ENCODE peak calls at places on chromosomes 2 and 18, in ten cellular contexts. One of them, this sample, is unnamed.

GRCh38 chr2:217928324-217929293 is 74.2 kb downstream of the TNS1 start:
- DNase-seq in activated naive CD4-positive, alpha-beta T cell: no peak
- DNase-seq in stimulated activated CD4-positive, alpha-beta T cell treated with anti-CD3 and anti-CD28 coated beads, Interleukin-1b, Interleukin-23, amount 100 ng/mL, for 24 hours: no peak
- DNase-seq in ACHN: no peak
- DNase-seq in IMR-90: no peak
- DNase-seq in activated CD4-positive, CD25-positive, alpha-beta regulatory T cell treated with anti-CD3 and anti-CD28 coated beads, Interleukin-2, amount 50 U/mL, for 72 hours: no peak
- DNase-seq in SW 1271: no peak
- DNase-seq in retina: no peak
- DNase-seq in colonic mucosa: no peak
- DNase-seq in COR-L47: no peak
- DNase-seq in this sample: no peak

GRCh38 chr18:3605562-3606443 is 155.8 kb downstream of the TGIF1 start:
- DNase-seq in activated naive CD4-positive, alpha-beta T cell: no peak
- DNase-seq in stimulated activated CD4-positive, alpha-beta T cell treated with anti-CD3 and anti-CD28 coated beads, Interleukin-1b, Interleukin-23, amount 100 ng/mL, for 24 hours: no peak
- DNase-seq in ACHN: peak; percentile 44
- DNase-seq in IMR-90: peak; percentile 62
- DNase-seq in activated CD4-positive, CD25-positive, alpha-beta regulatory T cell treated with anti-CD3 and anti-CD28 coated beads, Interleukin-2, amount 50 U/mL, for 72 hours: no peak
- DNase-seq in SW 1271: no peak
- DNase-seq in retina: peak; percentile 7
- DNase-seq in colonic mucosa: no peak
- DNase-seq in COR-L47: no peak
- DNase-seq in this sample: peak; percentile 33

GRCh38 chr2:186459009-186459408 is 27.1 kb upstream of the ZC3H15 start:
- DNase-seq in activated naive CD4-positive, alpha-beta T cell: no peak
- DNase-seq in stimulated activated CD4-positive, alpha-beta T cell treated with anti-CD3 and anti-CD28 coated beads, Interleukin-1b, Interleukin-23, amount 100 ng/mL, for 24 hours: no peak
- DNase-seq in ACHN: peak; percentile 43
- DNase-seq in IMR-90: peak; percentile 28
- DNase-seq in activated CD4-positive, CD25-positive, alpha-beta regulatory T cell treated with anti-CD3 and anti-CD28 coated beads, Interleukin-2, amount 50 U/mL, for 72 hours: no peak
- DNase-seq in SW 1271: no peak
- DNase-seq in retina: peak; percentile 7
- DNase-seq in colonic mucosa: no peak
- DNase-seq in COR-L47: peak; percentile 69
- DNase-seq in this sample: peak; percentile 35

GRCh38 chr2:220835563-220835962 is 736.5 kb downstream of the EPHA4 start:
- DNase-seq in activated naive CD4-positive, alpha-beta T cell: no peak
- DNase-seq in stimulated activated CD4-positive, alpha-beta T cell treated with anti-CD3 and anti-CD28 coated beads, Interleukin-1b, Interleukin-23, amount 100 ng/mL, for 24 hours: no peak
- DNase-seq in ACHN: no peak
- DNase-seq in IMR-90: peak; percentile 72
- DNase-seq in activated CD4-positive, CD25-positive, alpha-beta regulatory T cell treated with anti-CD3 and anti-CD28 coated beads, Interleukin-2, amount 50 U/mL, for 72 hours: no peak
- DNase-seq in SW 1271: no peak
- DNase-seq in retina: no peak
- DNase-seq in colonic mucosa: no peak
- DNase-seq in COR-L47: no peak
- DNase-seq in this sample: no peak

GRCh38 chr18:944440-944839 is 39.8 kb downstream of the ADCYAP1 start:
- DNase-seq in activated naive CD4-positive, alpha-beta T cell: no peak
- DNase-seq in stimulated activated CD4-positive, alpha-beta T cell treated with anti-CD3 and anti-CD28 coated beads, Interleukin-1b, Interleukin-23, amount 100 ng/mL, for 24 hours: no peak
- DNase-seq in ACHN: peak; percentile 68
- DNase-seq in IMR-90: peak; percentile 3
- DNase-seq in activated CD4-positive, CD25-positive, alpha-beta regulatory T cell treated with anti-CD3 and anti-CD28 coated beads, Interleukin-2, amount 50 U/mL, for 72 hours: no peak
- DNase-seq in SW 1271: no peak
- DNase-seq in retina: no peak
- DNase-seq in colonic mucosa: no peak
- DNase-seq in COR-L47: no peak
- DNase-seq in this sample: no peak

GRCh38 chr18:2148823-2149222 is 422.5 kb downstream of the METTL4 start:
- DNase-seq in activated naive CD4-positive, alpha-beta T cell: no peak
- DNase-seq in stimulated activated CD4-positive, alpha-beta T cell treated with anti-CD3 and anti-CD28 coated beads, Interleukin-1b, Interleukin-23, amount 100 ng/mL, for 24 hours: no peak
- DNase-seq in ACHN: no peak
- DNase-seq in IMR-90: no peak
- DNase-seq in activated CD4-positive, CD25-positive, alpha-beta regulatory T cell treated with anti-CD3 and anti-CD28 coated beads, Interleukin-2, amount 50 U/mL, for 72 hours: no peak
- DNase-seq in SW 1271: no peak
- DNase-seq in retina: no peak
- DNase-seq in colonic mucosa: no peak
- DNase-seq in COR-L47: no peak
- DNase-seq in this sample: no peak

GRCh38 chr2:108607706-108608301 is 73.5 kb downstream of the LIMS1 start:
- DNase-seq in activated naive CD4-positive, alpha-beta T cell: no peak
- DNase-seq in stimulated activated CD4-positive, alpha-beta T cell treated with anti-CD3 and anti-CD28 coated beads, Interleukin-1b, Interleukin-23, amount 100 ng/mL, for 24 hours: no peak
- DNase-seq in ACHN: peak; percentile 68
- DNase-seq in IMR-90: peak; percentile 59
- DNase-seq in activated CD4-positive, CD25-positive, alpha-beta regulatory T cell treated with anti-CD3 and anti-CD28 coated beads, Interleukin-2, amount 50 U/mL, for 72 hours: no peak
- DNase-seq in SW 1271: no peak
- DNase-seq in retina: no peak
- DNase-seq in colonic mucosa: no peak
- DNase-seq in COR-L47: peak; percentile 50
- DNase-seq in this sample: peak; percentile 74

GRCh38 chr18:6326566-6326965 is 88.1 kb downstream of the L3MBTL4 start:
- DNase-seq in activated naive CD4-positive, alpha-beta T cell: no peak
- DNase-seq in stimulated activated CD4-positive, alpha-beta T cell treated with anti-CD3 and anti-CD28 coated beads, Interleukin-1b, Interleukin-23, amount 100 ng/mL, for 24 hours: no peak
- DNase-seq in ACHN: no peak
- DNase-seq in IMR-90: no peak
- DNase-seq in activated CD4-positive, CD25-positive, alpha-beta regulatory T cell treated with anti-CD3 and anti-CD28 coated beads, Interleukin-2, amount 50 U/mL, for 72 hours: no peak
- DNase-seq in SW 1271: no peak
- DNase-seq in retina: no peak
- DNase-seq in colonic mucosa: no peak
- DNase-seq in COR-L47: no peak
- DNase-seq in this sample: no peak

GRCh38 chr2:10924859-10925258 is 13.1 kb downstream of the KCNF1 start:
- DNase-seq in activated naive CD4-positive, alpha-beta T cell: no peak
- DNase-seq in stimulated activated CD4-positive, alpha-beta T cell treated with anti-CD3 and anti-CD28 coated beads, Interleukin-1b, Interleukin-23, amount 100 ng/mL, for 24 hours: no peak
- DNase-seq in ACHN: no peak
- DNase-seq in IMR-90: no peak
- DNase-seq in activated CD4-positive, CD25-positive, alpha-beta regulatory T cell treated with anti-CD3 and anti-CD28 coated beads, Interleukin-2, amount 50 U/mL, for 72 hours: no peak
- DNase-seq in SW 1271: no peak
- DNase-seq in retina: no peak
- DNase-seq in colonic mucosa: no peak
- DNase-seq in COR-L47: no peak
- DNase-seq in this sample: no peak

GRCh38 chr2:27305516-27305915 is 2.7 kb downstream of the UCN start:
- DNase-seq in activated naive CD4-positive, alpha-beta T cell: no peak
- DNase-seq in stimulated activated CD4-positive, alpha-beta T cell treated with anti-CD3 and anti-CD28 coated beads, Interleukin-1b, Interleukin-23, amount 100 ng/mL, for 24 hours: no peak
- DNase-seq in ACHN: no peak
- DNase-seq in IMR-90: no peak
- DNase-seq in activated CD4-positive, CD25-positive, alpha-beta regulatory T cell treated with anti-CD3 and anti-CD28 coated beads, Interleukin-2, amount 50 U/mL, for 72 hours: no peak
- DNase-seq in SW 1271: no peak
- DNase-seq in retina: no peak
- DNase-seq in colonic mucosa: no peak
- DNase-seq in COR-L47: no peak
- DNase-seq in this sample: no peak

GRCh38 chr18:14975431-14975830 is 227.5 kb downstream of the ANKRD30B start:
- DNase-seq in activated naive CD4-positive, alpha-beta T cell: no peak
- DNase-seq in stimulated activated CD4-positive, alpha-beta T cell treated with anti-CD3 and anti-CD28 coated beads, Interleukin-1b, Interleukin-23, amount 100 ng/mL, for 24 hours: no peak
- DNase-seq in ACHN: no peak
- DNase-seq in IMR-90: no peak
- DNase-seq in activated CD4-positive, CD25-positive, alpha-beta regulatory T cell treated with anti-CD3 and anti-CD28 coated beads, Interleukin-2, amount 50 U/mL, for 72 hours: no peak
- DNase-seq in SW 1271: no peak
- DNase-seq in retina: no peak
- DNase-seq in colonic mucosa: no peak
- DNase-seq in COR-L47: no peak
- DNase-seq in this sample: no peak

GRCh38 chr2:166000401-166000800 is 46.8 kb upstream of the TTC21B start:
- DNase-seq in activated naive CD4-positive, alpha-beta T cell: no peak
- DNase-seq in stimulated activated CD4-positive, alpha-beta T cell treated with anti-CD3 and anti-CD28 coated beads, Interleukin-1b, Interleukin-23, amount 100 ng/mL, for 24 hours: no peak
- DNase-seq in ACHN: no peak
- DNase-seq in IMR-90: no peak
- DNase-seq in activated CD4-positive, CD25-positive, alpha-beta regulatory T cell treated with anti-CD3 and anti-CD28 coated beads, Interleukin-2, amount 50 U/mL, for 72 hours: no peak
- DNase-seq in SW 1271: no peak
- DNase-seq in retina: no peak
- DNase-seq in colonic mucosa: no peak
- DNase-seq in COR-L47: no peak
- DNase-seq in this sample: no peak

This sample was measured in lung microvascular endothelial cell.